ENCODE peak calls at places on chromosomes 4 and X, in seven cellular contexts. O is AG04450, Z is A549, Q is right atrium auricular region, K is thoracic aorta, D is substantia nigra, T is tibial nerve. X is an unnamed sample.

GRCh38 chrX:138745215-138745614 is 33.7 kb upstream of the FGF13 start:
- DNase-seq in O (no peak), Z (peak; percentile 40), Q (no peak), K (no peak), D (no peak), T (no peak), X (no peak)

GRCh38 chr4:69718376-69719293 is 41.8 kb downstream of the SULT1B1 start:
- DNase-seq in O (no peak), Z (no peak), Q (no peak), K (no peak), D (no peak), T (no peak), X (no peak)

GRCh38 chr4:149959391-149959790 is 118.9 kb upstream of the DCLK2 start:
- DNase-seq in O (no peak), Z (no peak), Q (no peak), K (no peak), D (no peak), T (no peak), X (no peak)

GRCh38 chr4:4428966-4429875 is 42.3 kb downstream of the NSG1 start:
- DNase-seq in O (no peak), Z (no peak), Q (no peak), K (no peak), D (no peak), T (no peak), X (no peak)

GRCh38 chr4:122827258-122827887 is 742 bp downstream of the FGF2 start:
- DNase-seq in O (no peak), Z (no peak), Q (peak; percentile 60), K (no peak), D (no peak), T (peak; percentile 16), X (no peak)

GRCh38 chr4:8215001-8215427 is 15.9 kb downstream of the SH3TC1 start:
- DNase-seq in O (peak; percentile 72), Z (no peak), Q (no peak), K (no peak), D (no peak), T (no peak), X (no peak)

GRCh38 chr4:128241425-128241913 is 46.1 kb downstream of the PGRMC2 start:
- DNase-seq in O (peak; percentile 98), Z (peak; percentile 55), Q (no peak), K (no peak), D (no peak), T (no peak), X (no peak)

GRCh38 chrX:1534321-1535168 is 2.4 kb downstream of the P2RY8 start:
- DNase-seq in O (no peak), Z (no peak), Q (no peak), K (no peak), D (no peak), T (no peak), X (no peak)

GRCh38 chr4:41709844-41710481 is 38.6 kb downstream of the PHOX2B start:
- DNase-seq in O (peak; percentile 49), Z (peak; percentile 82), Q (no peak), K (no peak), D (no peak), T (no peak), X (no peak)

GRCh38 chrX:41036668-41037326 is 48.4 kb upstream of the USP9X start:
- DNase-seq in O (no peak), Z (peak; percentile 45), Q (no peak), K (no peak), D (no peak), T (no peak), X (no peak)

GRCh38 chrX:3326721-3327120 is 19.7 kb downstream of the MXRA5 start:
- DNase-seq in O (peak; percentile 26), Z (no peak), Q (no peak), K (no peak), D (no peak), T (no peak), X (no peak)

GRCh38 chrX:87661761-87662160 is 144.2 kb downstream of the KLHL4 start:
- DNase-seq in O (no peak), Z (no peak), Q (no peak), K (no peak), D (no peak), T (no peak), X (no peak)

GRCh38 chr4:39821951-39822350 is 124.0 kb downstream of the UBE2K start:
- DNase-seq in O (no peak), Z (no peak), Q (peak; percentile 43), K (no peak), D (no peak), T (no peak), X (no peak)

DNA sequence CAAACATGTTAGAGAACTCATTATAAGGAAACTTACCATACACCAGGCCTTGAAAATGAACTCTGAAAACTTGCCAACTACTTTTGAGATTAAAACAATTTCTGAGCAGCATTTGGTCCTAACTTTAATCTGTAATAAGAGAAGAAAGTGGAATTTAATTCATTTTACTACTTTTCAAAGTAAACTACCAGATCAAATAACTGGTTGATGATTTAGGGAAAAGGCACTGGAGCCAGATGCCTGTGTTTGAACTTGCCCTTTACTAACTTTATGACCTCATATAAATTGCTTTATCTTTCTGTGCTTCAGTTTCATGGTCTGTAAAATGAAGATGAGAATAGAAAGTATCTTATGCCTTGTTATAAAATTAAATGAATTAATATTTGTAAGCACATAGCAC is 159.9 kb upstream of the PCDH18 start:
- DNase-seq in O (no peak), Z (no peak), Q (no peak), K (no peak), D (no peak), T (no peak), X (no peak)
- H3K27ac ChIP-seq in O (no peak overlapping the region), Z (no peak overlapping the region), Q (no peak overlapping the region), K (peak overlapping the region; percentile 6), D (no peak overlapping the region), T (no peak overlapping the region), X (no peak overlapping the region)

GRCh38 chr4:107863850-107864371 is 39.2 kb downstream of the SGMS2 start:
- DNase-seq in O (no peak), Z (peak; percentile 19), Q (no peak), K (no peak), D (no peak), T (no peak), X (no peak)

GRCh38 chr4:107858158-107858742 is 33.5 kb downstream of the SGMS2 start:
- DNase-seq in O (no peak), Z (no peak), Q (no peak), K (no peak), D (no peak), T (no peak), X (no peak)

GRCh38 chr4:107863416-107863815 is 38.7 kb downstream of the SGMS2 start:
- DNase-seq in O (no peak), Z (no peak), Q (no peak), K (no peak), D (no peak), T (no peak), X (no peak)

GRCh38 chr4:107866726-107867125 is 42.0 kb downstream of the SGMS2 start:
- DNase-seq in O (no peak), Z (no peak), Q (no peak), K (no peak), D (no peak), T (no peak), X (no peak)

GRCh38 chr4:107862658-107863057 is 37.9 kb downstream of the SGMS2 start:
- DNase-seq in O (no peak), Z (peak; percentile 71), Q (no peak), K (peak; percentile 4), D (no peak), T (no peak), X (no peak)
- H3K27ac ChIP-seq in O (no peak overlapping the region), Z (no peak overlapping the region), Q (peak overlapping the region; percentile 51), K (no peak overlapping the region), D (no peak overlapping the region), T (no peak overlapping the region), X (no peak overlapping the region)

DNA sequence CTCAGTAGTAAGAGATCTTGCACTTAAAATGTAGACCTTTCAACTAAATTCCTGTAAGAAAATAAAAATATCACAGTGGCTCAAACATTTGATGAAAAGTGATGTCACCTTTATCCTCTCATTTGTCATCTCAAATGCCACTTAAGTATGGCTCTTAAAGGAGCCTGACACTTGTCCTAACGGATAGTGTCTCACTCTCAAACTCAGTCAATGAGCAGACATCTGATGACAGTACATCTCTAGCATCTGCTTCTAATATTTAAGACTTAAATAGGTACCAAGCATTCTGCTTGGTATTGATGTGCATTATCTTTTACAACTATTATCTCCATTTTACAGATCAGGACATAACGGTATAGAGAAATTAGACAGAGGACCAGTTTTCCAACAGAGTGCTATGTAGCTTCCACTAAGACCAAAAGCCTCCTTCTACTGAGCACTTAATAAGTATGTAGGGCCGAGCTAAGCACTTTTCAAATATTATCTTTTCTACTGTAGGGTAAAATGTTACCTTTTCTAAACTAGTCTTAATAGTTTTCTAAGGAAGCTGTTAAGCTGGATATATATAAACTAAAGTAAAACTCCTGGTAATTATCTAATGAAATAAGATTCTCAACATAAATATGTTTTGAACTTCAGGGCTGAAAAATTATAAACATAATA is 110.2 kb downstream of the PDE5A start:
- DNase-seq in O (no peak), Z (no peak), Q (no peak), K (no peak), D (no peak), T (no peak), X (no peak)
- H3K27ac ChIP-seq in O (peak overlapping the region; percentile 33), Z (no peak overlapping the region), Q (peak overlapping the region; percentile 28), K (peak overlapping the region; percentile 70), D (no peak overlapping the region), T (no peak overlapping the region), X (no peak overlapping the region)

GRCh38 chrX:142686206-142686605 is 339.5 kb upstream of the SPANXN4 start:
- DNase-seq in O (no peak), Z (no peak), Q (no peak), K (no peak), D (no peak), T (no peak), X (no peak)
- H3K27ac ChIP-seq in O (no peak overlapping the region), Z (no peak overlapping the region), Q (no peak overlapping the region), K (no peak overlapping the region), D (no peak overlapping the region), T (no peak overlapping the region), X (no peak overlapping the region)

GRCh38 chr4:88967883-88968316 is 89.1 kb downstream of the FAM13A start:
- DNase-seq in O (no peak), Z (peak; percentile 11), Q (no peak), K (no peak), D (no peak), T (no peak), X (no peak)
- H3K27ac ChIP-seq in O (no peak overlapping the region), Z (peak overlapping the region; percentile 68), Q (no peak overlapping the region), K (no peak overlapping the region), D (no peak overlapping the region), T (peak overlapping the region; percentile 5), X (no peak overlapping the region)

GRCh38 chr4:87365348-87365747 is 25.6 kb downstream of the HSD17B11 start:
- DNase-seq in O (no peak), Z (no peak), Q (no peak), K (no peak), D (no peak), T (no peak), X (no peak)
- H3K27ac ChIP-seq in O (no peak overlapping the region), Z (no peak overlapping the region), Q (no peak overlapping the region), K (no peak overlapping the region), D (no peak overlapping the region), T (no peak overlapping the region), X (no peak overlapping the region)